ENCODE peak calls at places on chromosomes 6 and 20, in five cellular contexts. M is tibial nerve, G is ovary, N is suprapubic skin, O is A549. T is an unnamed sample.

GRCh38 chr6:170173416-170173990 is 117.4 kb downstream of the DLL1 start:
- DNase-seq in M (no peak), G (peak; percentile 33), N (no peak), O (no peak), T (no peak)

GRCh38 chr6:85192186-85192585 is 257.7 kb upstream of the NT5E start:
- DNase-seq in M (no peak), G (no peak), N (no peak), O (no peak), T (no peak)

GRCh38 chr6:112802154-112802553 is 455.0 kb downstream of the RFPL4B start:
- DNase-seq in M (no peak), G (no peak), N (no peak), O (no peak), T (no peak)

GRCh38 chr6:12602951-12603710 is 113.4 kb upstream of the PHACTR1 start:
- DNase-seq in M (no peak), G (no peak), N (no peak), O (peak; percentile 88), T (peak; percentile 19)

GRCh38 chr6:125588268-125588667 is 161.2 kb upstream of the HEY2 start:
- DNase-seq in M (no peak), G (no peak), N (no peak), O (no peak), T (no peak)

GRCh38 chr6:144744720-144745119 is 459.6 kb downstream of the UTRN start:
- DNase-seq in M (no peak), G (no peak), N (no peak), O (no peak), T (no peak)

GRCh38 chr6:27847706-27848105 is 64.5 kb downstream of the OR2B2 start:
- DNase-seq in M (no peak), G (no peak), N (no peak), O (no peak), T (no peak)

GRCh38 chr6:130848945-130849344 is 21.7 kb downstream of the SMLR1 start:
- DNase-seq in M (no peak), G (no peak), N (no peak), O (no peak), T (no peak)

GRCh38 chr6:36469946-36470345 is 27.1 kb downstream of the KCTD20 start:
- DNase-seq in M (no peak), G (no peak), N (no peak), O (no peak), T (no peak)

GRCh38 chr6:122405417-122405816 is 6.0 kb downstream of the HSF2 start:
- DNase-seq in M (no peak), G (no peak), N (no peak), O (peak; percentile 13), T (no peak)

GRCh38 chr20:35626386-35627001 is 10.9 kb downstream of the SPAG4 start:
- DNase-seq in M (no peak), G (no peak), N (no peak), O (no peak), T (no peak)

GRCh38 chr20:62736026-62736406 is 27.4 kb downstream of the NTSR1 start:
- DNase-seq in M (no peak), G (peak; percentile 12), N (no peak), O (no peak), T (peak; percentile 5)

GRCh38 chr6:7151381-7151780 is 43.6 kb downstream of the RREB1 start:
- DNase-seq in M (no peak), G (no peak), N (no peak), O (no peak), T (no peak)

GRCh38 chr6:32459781-32460424 is 20.2 kb downstream of the HLA-DRA start:
- DNase-seq in M (no peak), G (peak; percentile 33), N (no peak), O (no peak), T (no peak)

GRCh38 chr6:138382498-138383265 is 5.0 kb downstream of the SMIM28 start:
- DNase-seq in M (no peak), G (no peak), N (no peak), O (no peak), T (no peak)

GRCh38 chr6:89346433-89346832 is 6.1 kb downstream of the UBE2J1 start:
- DNase-seq in M (no peak), G (no peak), N (no peak), O (no peak), T (no peak)

GRCh38 chr6:89350281-89351037 is 2.1 kb downstream of the UBE2J1 start:
- DNase-seq in M (no peak), G (no peak), N (no peak), O (no peak), T (no peak)

GRCh38 chr6:89351632-89352328 is 742 bp downstream of the UBE2J1 start:
- DNase-seq in M (no peak), G (no peak), N (no peak), O (no peak), T (no peak)

GRCh38 chr6:89347825-89348224 is 4.7 kb downstream of the UBE2J1 start:
- DNase-seq in M (no peak), G (no peak), N (no peak), O (no peak), T (no peak)

DNA sequence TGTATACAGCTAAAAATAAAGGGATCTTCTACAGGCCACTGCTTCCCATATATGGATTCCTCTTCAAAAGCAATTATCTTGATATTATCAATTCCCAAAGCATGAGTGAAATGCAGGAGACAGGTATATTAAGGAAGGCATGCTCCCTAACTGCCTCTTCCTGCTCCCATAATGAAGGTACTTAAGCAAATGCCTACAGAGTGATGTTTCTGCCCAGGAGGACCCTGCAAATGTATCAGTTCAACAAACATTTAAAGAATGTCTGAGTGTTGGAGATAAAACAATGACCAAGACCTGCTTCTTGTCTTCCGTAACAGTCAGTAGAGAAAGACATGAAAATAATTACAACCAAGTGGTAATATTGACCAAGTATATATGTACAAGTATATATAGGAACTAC is 4.2 kb downstream of the UBE2J1 start:
- DNase-seq in M (no peak), G (no peak), N (no peak), O (no peak), T (no peak)
- H3K4me1 ChIP-seq in M (peaks cover 60% of the 10 kb centered on the region), G (peaks cover 11% of the 10 kb centered on the region), N (peaks cover 28% of the 10 kb centered on the region), O (peaks cover 20% of the 10 kb centered on the region), T (peaks cover 34% of the 10 kb centered on the region)

GRCh38 chr20:46562373-46563169 is 12.1 kb upstream of the OCSTAMP start:
- DNase-seq in M (peak; percentile 95), G (peak; percentile 75), N (peak; percentile 85), O (peak; percentile 50), T (peak; percentile 73)
- TF ChIP-seq EP300 in M (no peak), G (no peak), N (no peak), O (no peak), T (no peak)

DNA sequence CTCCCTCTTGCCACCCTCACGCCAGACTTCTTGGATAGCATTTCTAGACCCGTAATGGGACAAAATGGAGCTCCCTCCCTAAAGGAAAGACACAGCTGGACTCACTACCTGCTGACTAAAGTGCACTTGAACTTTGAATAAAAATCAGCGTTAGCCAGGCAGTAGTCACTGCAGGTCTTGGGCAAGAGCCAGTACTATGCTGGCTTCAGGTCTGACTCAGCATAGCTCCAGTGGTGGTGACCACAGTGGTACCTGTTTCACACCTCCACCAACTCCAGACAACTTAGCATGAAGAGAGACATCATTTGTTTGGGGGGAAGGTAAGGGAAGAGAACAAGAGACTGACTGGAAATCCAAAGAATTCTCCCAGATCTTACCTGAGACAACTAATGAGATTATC is 906.8 kb downstream of the GRIK2 start:
- DNase-seq in M (no peak), G (no peak), N (no peak), O (no peak), T (no peak)
- H3K4me1 ChIP-seq in M (no peaks in the 10 kb centered on the region), G (no peaks in the 10 kb centered on the region), N (no peaks in the 10 kb centered on the region), O (no peaks in the 10 kb centered on the region), T (no peaks in the 10 kb centered on the region)

GRCh38 chr6:143064996-143065683 is 4.5 kb downstream of the AIG1 start:
- DNase-seq in M (no peak), G (no peak), N (no peak), O (no peak), T (no peak)
- TF ChIP-seq EP300 in M (no peak), G (no peak), N (no peak), O (no peak), T (no peak)

DNA sequence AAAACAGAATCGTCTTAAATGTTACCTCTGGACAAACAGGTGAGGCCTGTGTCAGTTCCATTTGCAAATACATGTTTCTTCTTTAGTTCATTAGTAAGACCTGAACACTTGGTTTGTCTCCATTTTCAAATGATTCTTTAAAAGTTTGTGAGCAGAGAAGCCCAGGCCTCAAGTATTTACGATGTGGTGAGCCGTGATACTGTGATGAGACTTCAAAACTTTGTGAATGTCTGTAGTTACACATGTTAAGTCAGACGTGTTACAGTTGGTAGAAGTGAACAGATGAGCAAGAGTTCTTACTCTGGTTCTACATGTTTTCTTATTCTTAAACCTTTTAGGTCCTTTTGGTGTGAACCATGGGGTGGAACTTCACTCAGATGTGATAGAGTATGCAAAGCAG is 8.5 kb downstream of the PCMTD2 start:
- DNase-seq in M (no peak), G (no peak), N (no peak), O (no peak), T (no peak)
- H3K4me1 ChIP-seq in M (peaks cover 59% of the 10 kb centered on the region), G (peaks cover 20% of the 10 kb centered on the region), N (peaks cover 38% of the 10 kb centered on the region), O (no peaks in the 10 kb centered on the region), T (peaks cover 12% of the 10 kb centered on the region)

DNA sequence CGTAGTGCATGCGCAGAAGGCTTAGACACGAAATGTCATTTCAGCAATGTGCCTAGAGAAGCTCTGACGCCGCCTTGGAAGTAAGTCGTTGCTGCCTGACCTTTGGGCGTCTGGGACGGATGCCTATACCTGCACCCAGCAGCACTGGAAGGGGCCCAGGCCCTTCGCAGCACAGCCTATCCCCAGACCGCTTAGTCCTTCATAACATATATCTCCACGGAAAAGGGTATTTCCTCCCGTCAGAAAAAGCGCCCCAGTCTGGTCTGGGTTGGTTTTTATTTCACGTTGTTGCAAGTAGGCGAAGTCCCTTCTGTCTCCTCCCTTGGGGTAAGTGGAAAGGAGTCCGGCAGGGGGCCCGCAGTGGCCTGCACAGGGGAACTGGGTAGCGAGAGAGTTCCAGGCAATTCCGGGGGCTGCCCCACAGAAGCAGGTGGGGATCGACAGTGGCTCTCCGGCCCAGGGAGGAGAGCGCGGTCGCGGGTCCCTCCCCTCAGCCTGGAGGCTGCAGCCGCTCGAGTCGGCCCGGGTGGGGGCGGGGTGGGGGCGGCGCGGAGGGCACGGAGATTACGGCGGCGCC is 558 bp upstream of the EYA4 start:
- DNase-seq in M (no peak), G (no peak), N (no peak), O (peak; percentile 82), T (no peak)
- TF ChIP-seq EP300 in M (no peak), G (no peak), N (no peak), O (no peak), T (no peak)

GRCh38 chr6:163944897-163945296 is 530.4 kb downstream of the QKI start:
- DNase-seq in M (no peak), G (no peak), N (no peak), O (no peak), T (no peak)
- H3K4me1 ChIP-seq in M (peaks cover 69% of the 10 kb centered on the region), G (peaks cover 2% of the 10 kb centered on the region), N (peaks cover 65% of the 10 kb centered on the region), O (no peaks in the 10 kb centered on the region), T (no peaks in the 10 kb centered on the region)

GRCh38 chr6:20846602-20847028 is 312.4 kb downstream of the CDKAL1 start:
- DNase-seq in M (no peak), G (no peak), N (no peak), O (no peak), T (no peak)
- TF ChIP-seq EP300 in M (no peak), G (no peak), N (no peak), O (no peak), T (no peak)